ENCODE peak calls at places on chromosomes 2 and 18, in ten cellular contexts. One of them, this sample, is unnamed.

GRCh38 chr2:9306910-9307309 is 100.3 kb downstream of the ASAP2 start:
- DNase-seq in stomach: peak; percentile 75
- DNase-seq in GM23338: no peak
- DNase-seq in HL-60: no peak
- DNase-seq in K562: no peak
- DNase-seq in SK-N-SH: no peak
- DNase-seq in Panc1: no peak
- DNase-seq in sigmoid colon: no peak
- DNase-seq in breast epithelium: no peak
- DNase-seq in suprapubic skin: no peak
- DNase-seq in this sample: no peak

GRCh38 chr18:50194623-50195532 is at the start of gene MYO5B:
- DNase-seq in stomach: peak; percentile 91
- DNase-seq in GM23338: peak; percentile 89
- DNase-seq in HL-60: peak; percentile 48
- DNase-seq in K562: peak; percentile 81
- DNase-seq in SK-N-SH: peak; percentile 86
- DNase-seq in Panc1: no peak
- DNase-seq in sigmoid colon: no peak
- DNase-seq in breast epithelium: peak; percentile 73
- DNase-seq in suprapubic skin: no peak
- DNase-seq in this sample: peak; percentile 79

GRCh38 chr2:128386066-128386465 is 67.4 kb upstream of the HS6ST1 start:
- DNase-seq in stomach: peak; percentile 20
- DNase-seq in GM23338: no peak
- DNase-seq in HL-60: no peak
- DNase-seq in K562: peak; percentile 23
- DNase-seq in SK-N-SH: no peak
- DNase-seq in Panc1: no peak
- DNase-seq in sigmoid colon: peak; percentile 41
- DNase-seq in breast epithelium: no peak
- DNase-seq in suprapubic skin: peak; percentile 70
- DNase-seq in this sample: no peak

GRCh38 chr2:55371387-55371786 is 48.3 kb downstream of the CCDC88A start:
- DNase-seq in stomach: no peak
- DNase-seq in GM23338: no peak
- DNase-seq in HL-60: no peak
- DNase-seq in K562: no peak
- DNase-seq in SK-N-SH: no peak
- DNase-seq in Panc1: no peak
- DNase-seq in sigmoid colon: no peak
- DNase-seq in breast epithelium: no peak
- DNase-seq in suprapubic skin: no peak
- DNase-seq in this sample: no peak

GRCh38 chr2:15472133-15472532 is 89.0 kb downstream of the NBAS start:
- DNase-seq in stomach: no peak
- DNase-seq in GM23338: no peak
- DNase-seq in HL-60: no peak
- DNase-seq in K562: no peak
- DNase-seq in SK-N-SH: no peak
- DNase-seq in Panc1: peak; percentile 7
- DNase-seq in sigmoid colon: no peak
- DNase-seq in breast epithelium: no peak
- DNase-seq in suprapubic skin: no peak
- DNase-seq in this sample: no peak

GRCh38 chr2:18047896-18048657 is 169.6 kb downstream of the KCNS3 start:
- DNase-seq in stomach: no peak
- DNase-seq in GM23338: no peak
- DNase-seq in HL-60: no peak
- DNase-seq in K562: no peak
- DNase-seq in SK-N-SH: no peak
- DNase-seq in Panc1: no peak
- DNase-seq in sigmoid colon: no peak
- DNase-seq in breast epithelium: no peak
- DNase-seq in suprapubic skin: no peak
- DNase-seq in this sample: peak; percentile 51

GRCh38 chr2:238242731-238243495 is 3.1 kb upstream of the HES6 start:
- DNase-seq in stomach: peak; percentile 46
- DNase-seq in GM23338: no peak
- DNase-seq in HL-60: no peak
- DNase-seq in K562: no peak
- DNase-seq in SK-N-SH: peak; percentile 67
- DNase-seq in Panc1: no peak
- DNase-seq in sigmoid colon: peak; percentile 86
- DNase-seq in breast epithelium: no peak
- DNase-seq in suprapubic skin: no peak
- DNase-seq in this sample: no peak

GRCh38 chr2:124317628-124318027 is 292.5 kb downstream of the CNTNAP5 start:
- DNase-seq in stomach: no peak
- DNase-seq in GM23338: no peak
- DNase-seq in HL-60: no peak
- DNase-seq in K562: no peak
- DNase-seq in SK-N-SH: no peak
- DNase-seq in Panc1: no peak
- DNase-seq in sigmoid colon: no peak
- DNase-seq in breast epithelium: no peak
- DNase-seq in suprapubic skin: no peak
- DNase-seq in this sample: no peak

GRCh38 chr2:200380833-200381542 is 74.5 kb downstream of the SPATS2L start:
- DNase-seq in stomach: no peak
- DNase-seq in GM23338: no peak
- DNase-seq in HL-60: no peak
- DNase-seq in K562: peak; percentile 14
- DNase-seq in SK-N-SH: no peak
- DNase-seq in Panc1: no peak
- DNase-seq in sigmoid colon: no peak
- DNase-seq in breast epithelium: no peak
- DNase-seq in suprapubic skin: no peak
- DNase-seq in this sample: no peak

GRCh38 chr2:202249864-202250263 is 11.5 kb upstream of the SUMO1 start:
- DNase-seq in stomach: no peak
- DNase-seq in GM23338: peak; percentile 94
- DNase-seq in HL-60: no peak
- DNase-seq in K562: no peak
- DNase-seq in SK-N-SH: no peak
- DNase-seq in Panc1: no peak
- DNase-seq in sigmoid colon: no peak
- DNase-seq in breast epithelium: no peak
- DNase-seq in suprapubic skin: no peak
- DNase-seq in this sample: no peak

GRCh38 chr18:12944724-12945123 is 3.1 kb upstream of the SEH1L start:
- DNase-seq in stomach: peak; percentile 81
- DNase-seq in GM23338: no peak
- DNase-seq in HL-60: peak; percentile 38
- DNase-seq in K562: no peak
- DNase-seq in SK-N-SH: no peak
- DNase-seq in Panc1: no peak
- DNase-seq in sigmoid colon: no peak
- DNase-seq in breast epithelium: peak; percentile 60
- DNase-seq in suprapubic skin: no peak
- DNase-seq in this sample: peak; percentile 49

GRCh38 chr2:158004131-158004530 is 97.5 kb upstream of the UPP2 start:
- DNase-seq in stomach: no peak
- DNase-seq in GM23338: no peak
- DNase-seq in HL-60: no peak
- DNase-seq in K562: no peak
- DNase-seq in SK-N-SH: no peak
- DNase-seq in Panc1: no peak
- DNase-seq in sigmoid colon: no peak
- DNase-seq in breast epithelium: no peak
- DNase-seq in suprapubic skin: no peak
- DNase-seq in this sample: no peak

GRCh38 chr2:66919286-66919685 is 477.8 kb upstream of the ETAA1 start:
- DNase-seq in stomach: no peak
- DNase-seq in GM23338: peak; percentile 23
- DNase-seq in HL-60: no peak
- DNase-seq in K562: no peak
- DNase-seq in SK-N-SH: no peak
- DNase-seq in Panc1: no peak
- DNase-seq in sigmoid colon: no peak
- DNase-seq in breast epithelium: no peak
- DNase-seq in suprapubic skin: no peak
- DNase-seq in this sample: no peak

GRCh38 chr18:31273812-31274527 is 44.0 kb upstream of the DSG1 start:
- DNase-seq in stomach: no peak
- DNase-seq in GM23338: no peak
- DNase-seq in HL-60: no peak
- DNase-seq in K562: no peak
- DNase-seq in SK-N-SH: no peak
- DNase-seq in Panc1: no peak
- DNase-seq in sigmoid colon: no peak
- DNase-seq in breast epithelium: no peak
- DNase-seq in suprapubic skin: no peak
- DNase-seq in this sample: no peak

GRCh38 chr2:136134126-136134525 is 16.2 kb upstream of the CXCR4 start:
- DNase-seq in stomach: no peak
- DNase-seq in GM23338: no peak
- DNase-seq in HL-60: peak; percentile 32
- DNase-seq in K562: no peak
- DNase-seq in SK-N-SH: no peak
- DNase-seq in Panc1: no peak
- DNase-seq in sigmoid colon: no peak
- DNase-seq in breast epithelium: no peak
- DNase-seq in suprapubic skin: no peak
- DNase-seq in this sample: no peak

GRCh38 chr2:121682396-121683298 is 33.4 kb upstream of the CLASP1 start:
- DNase-seq in stomach: no peak
- DNase-seq in GM23338: no peak
- DNase-seq in HL-60: no peak
- DNase-seq in K562: no peak
- DNase-seq in SK-N-SH: no peak
- DNase-seq in Panc1: no peak
- DNase-seq in sigmoid colon: peak; percentile 13
- DNase-seq in breast epithelium: no peak
- DNase-seq in suprapubic skin: no peak
- DNase-seq in this sample: no peak

GRCh38 chr2:211881449-211881848 is 657.2 kb downstream of the ERBB4 start:
- DNase-seq in stomach: no peak
- DNase-seq in GM23338: peak; percentile 67
- DNase-seq in HL-60: no peak
- DNase-seq in K562: no peak
- DNase-seq in SK-N-SH: no peak
- DNase-seq in Panc1: no peak
- DNase-seq in sigmoid colon: no peak
- DNase-seq in breast epithelium: no peak
- DNase-seq in suprapubic skin: no peak
- DNase-seq in this sample: no peak

GRCh38 chr2:211877061-211877460 is 661.5 kb downstream of the ERBB4 start:
- DNase-seq in stomach: no peak
- DNase-seq in GM23338: no peak
- DNase-seq in HL-60: no peak
- DNase-seq in K562: no peak
- DNase-seq in SK-N-SH: no peak
- DNase-seq in Panc1: no peak
- DNase-seq in sigmoid colon: no peak
- DNase-seq in breast epithelium: no peak
- DNase-seq in suprapubic skin: no peak
- DNase-seq in this sample: no peak

GRCh38 chr2:211875488-211875887 is 663.1 kb downstream of the ERBB4 start:
- DNase-seq in stomach: no peak
- DNase-seq in GM23338: no peak
- DNase-seq in HL-60: no peak
- DNase-seq in K562: no peak
- DNase-seq in SK-N-SH: no peak
- DNase-seq in Panc1: no peak
- DNase-seq in sigmoid colon: no peak
- DNase-seq in breast epithelium: no peak
- DNase-seq in suprapubic skin: no peak
- DNase-seq in this sample: no peak

DNA sequence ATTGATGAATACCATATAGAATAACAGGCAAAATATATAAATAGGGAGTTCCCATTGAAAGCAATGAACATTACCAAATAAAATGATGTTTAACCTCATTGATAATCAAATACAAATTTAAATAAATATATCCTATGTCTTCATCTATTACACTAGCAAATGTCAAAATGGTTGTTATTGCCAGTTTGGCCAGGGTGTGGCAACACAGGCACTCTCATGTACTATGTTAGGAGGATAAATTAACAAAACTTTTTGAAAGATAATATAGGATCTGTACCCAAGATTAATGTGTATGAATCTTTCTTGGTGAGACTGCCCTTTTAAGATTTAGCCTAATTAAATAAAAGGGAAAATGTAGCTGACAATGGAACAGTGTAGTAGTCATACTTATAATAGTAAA is 659.3 kb downstream of the ERBB4 start:
- DNase-seq in stomach: no peak
- DNase-seq in GM23338: peak; percentile 27
- DNase-seq in HL-60: peak; percentile 18
- DNase-seq in K562: no peak
- DNase-seq in SK-N-SH: peak; percentile 10
- DNase-seq in Panc1: no peak
- DNase-seq in sigmoid colon: no peak
- DNase-seq in breast epithelium: no peak
- DNase-seq in suprapubic skin: no peak
- DNase-seq in this sample: no peak
- TF ChIP-seq CTCF in stomach: no peak
- TF ChIP-seq CTCF in GM23338: peak; percentile 72
- TF ChIP-seq CTCF in HL-60: no peak
- TF ChIP-seq CTCF in K562: no peak
- TF ChIP-seq CTCF in SK-N-SH: peak; percentile 58
- TF ChIP-seq CTCF in Panc1: peak; percentile 7
- TF ChIP-seq CTCF in sigmoid colon: no peak
- TF ChIP-seq CTCF in breast epithelium: no peak
- TF ChIP-seq CTCF in suprapubic skin: no peak
- TF ChIP-seq CTCF in this sample: no peak

GRCh38 chr2:239666053-239666854 is 265.4 kb upstream of the HDAC4 start:
- DNase-seq in stomach: no peak
- DNase-seq in GM23338: no peak
- DNase-seq in HL-60: no peak
- DNase-seq in K562: no peak
- DNase-seq in SK-N-SH: no peak
- DNase-seq in Panc1: no peak
- DNase-seq in sigmoid colon: no peak
- DNase-seq in breast epithelium: no peak
- DNase-seq in suprapubic skin: peak; percentile 78
- DNase-seq in this sample: no peak
- TF ChIP-seq POLR2AphosphoS5 in stomach: no peak
- TF ChIP-seq POLR2AphosphoS5 in GM23338: no peak
- TF ChIP-seq POLR2AphosphoS5 in HL-60: no peak
- TF ChIP-seq POLR2AphosphoS5 in K562: no peak
- TF ChIP-seq POLR2AphosphoS5 in SK-N-SH: no peak
- TF ChIP-seq POLR2AphosphoS5 in Panc1: no peak
- TF ChIP-seq POLR2AphosphoS5 in sigmoid colon: no peak
- TF ChIP-seq POLR2AphosphoS5 in breast epithelium: no peak
- TF ChIP-seq POLR2AphosphoS5 in suprapubic skin: no peak
- TF ChIP-seq POLR2AphosphoS5 in this sample: no peak

GRCh38 chr2:108587621-108588020 is 53.4 kb downstream of the LIMS1 start:
- DNase-seq in stomach: no peak
- DNase-seq in GM23338: no peak
- DNase-seq in HL-60: no peak
- DNase-seq in K562: no peak
- DNase-seq in SK-N-SH: no peak
- DNase-seq in Panc1: no peak
- DNase-seq in sigmoid colon: peak; percentile 76
- DNase-seq in breast epithelium: no peak
- DNase-seq in suprapubic skin: no peak
- DNase-seq in this sample: no peak
- TF ChIP-seq CTCF in stomach: no peak
- TF ChIP-seq CTCF in GM23338: no peak
- TF ChIP-seq CTCF in HL-60: no peak
- TF ChIP-seq CTCF in K562: no peak
- TF ChIP-seq CTCF in SK-N-SH: no peak
- TF ChIP-seq CTCF in Panc1: no peak
- TF ChIP-seq CTCF in sigmoid colon: no peak
- TF ChIP-seq CTCF in breast epithelium: no peak
- TF ChIP-seq CTCF in suprapubic skin: no peak
- TF ChIP-seq CTCF in this sample: no peak

GRCh38 chr18:3449702-3450357 is at the start of gene TGIF1:
- DNase-seq in stomach: peak; percentile 83
- DNase-seq in GM23338: peak; percentile 82
- DNase-seq in HL-60: peak; percentile 67
- DNase-seq in K562: peak; percentile 86
- DNase-seq in SK-N-SH: peak; percentile 77
- DNase-seq in Panc1: no peak
- DNase-seq in sigmoid colon: peak; percentile 94
- DNase-seq in breast epithelium: peak; percentile 90
- DNase-seq in suprapubic skin: peak; percentile 95
- DNase-seq in this sample: peak; percentile 93
- TF ChIP-seq POLR2AphosphoS5 in stomach: peak; percentile 97
- TF ChIP-seq POLR2AphosphoS5 in GM23338: peak; percentile 86
- TF ChIP-seq POLR2AphosphoS5 in HL-60: no peak
- TF ChIP-seq POLR2AphosphoS5 in K562: peak; percentile 74
- TF ChIP-seq POLR2AphosphoS5 in SK-N-SH: peak; percentile 78
- TF ChIP-seq POLR2AphosphoS5 in Panc1: peak; percentile 77
- TF ChIP-seq POLR2AphosphoS5 in sigmoid colon: peak; percentile 93
- TF ChIP-seq POLR2AphosphoS5 in breast epithelium: peak; percentile 82
- TF ChIP-seq POLR2AphosphoS5 in suprapubic skin: peak; percentile 22
- TF ChIP-seq POLR2AphosphoS5 in this sample: peak; percentile 88